ENCODE peak calls at places on chromosomes 12 and 14, in four cellular contexts. B is heart right ventricle, Z is uterus, Y is sciatic nerve. C is an unnamed sample.

GRCh38 chr12:65665817-65666216 is 158.5 kb upstream of the HMGA2 start:
- DNase-seq in Y (no peak), Z (no peak), B (no peak), C (no peak)

GRCh38 chr12:29762637-29763300 is 21.0 kb downstream of the TMTC1 start:
- DNase-seq in B (peak), Z (no peak), Y (no peak), C (no peak)

GRCh38 chr12:6607751-6608591 is 792 bp upstream of the CHD4 start:
- DNase-seq in Z (peak), Y (no peak), B (no peak), C (no peak)

GRCh38 chr12:5778823-5779222 is 166.2 kb downstream of the ANO2 start:
- DNase-seq in B (no peak), Z (no peak), Y (no peak), C (no peak)

GRCh38 chr12:119258149-119258548 is 76.4 kb upstream of the CCDC60 start:
- DNase-seq in B (no peak), Y (no peak), Z (no peak), C (no peak)

GRCh38 chr12:1350055-1350933 is 244.1 kb downstream of the FBXL14 start:
- DNase-seq in Z (no peak), Y (no peak), B (no peak), C (no peak)

GRCh38 chr12:67919406-67919805 is 69.8 kb upstream of the IFNG-AS1 start:
- DNase-seq in B (no peak), Y (no peak), Z (no peak), C (no peak)

GRCh38 chr14:52003324-52003723 is 14.0 kb downstream of the RTRAF start:
- DNase-seq in Y (no peak), B (no peak), Z (no peak), C (no peak)

GRCh38 chr14:65250162-65250495 is 147.8 kb upstream of the MAX start:
- DNase-seq in Z (no peak), B (no peak), Y (no peak), C (no peak)

GRCh38 chr14:100531152-100531551 is 56.1 kb downstream of the BEGAIN start:
- DNase-seq in B (no peak), Y (no peak), Z (no peak), C (no peak)

GRCh38 chr14:76376001-76376404 is at the start of gene ESRRB:
- DNase-seq in Y (no peak), Z (no peak), B (no peak), C (peak)

GRCh38 chr14:52277552-52277951 is 10.1 kb downstream of the PTGDR start:
- DNase-seq in B (no peak), Z (no peak), Y (no peak), C (no peak)

GRCh38 chr14:34199585-34199984 is 248.7 kb upstream of the EGLN3 start:
- DNase-seq in Z (no peak), B (no peak), Y (no peak), C (no peak)

GRCh38 chr12:132489078-132489601 is 811 bp upstream of the FBRSL1 start:
- DNase-seq in Z (no peak), Y (peak), B (peak), C (peak)

GRCh38 chr14:36256131-36256801 is 64.2 kb downstream of the MBIP start:
- DNase-seq in B (no peak), Y (no peak), Z (no peak), C (no peak)

GRCh38 chr14:92619671-92620437 is 106.3 kb downstream of the RIN3 start:
- DNase-seq in Y (no peak), B (no peak), Z (no peak), C (no peak)

GRCh38 chr12:71441350-71441748 is 1.8 kb downstream of the LGR5 start:
- DNase-seq in B (no peak), Y (no peak), Z (no peak), C (no peak)

GRCh38 chr12:989751-990278 is 1.2 kb upstream of the ERC1 start:
- DNase-seq in Y (no peak), B (no peak), Z (peak), C (peak)

GRCh38 chr14:60656755-60657608 is 7.7 kb upstream of the SIX1 start:
- DNase-seq in B (peak), Z (no peak), Y (peak), C (peak)

GRCh38 chr12:105676694-105677093 is 346.2 kb downstream of the C12orf75 start:
- DNase-seq in Z (peak), Y (no peak), B (peak), C (no peak)

GRCh38 chr12:76375939-76376338 is 27.7 kb upstream of the BBS10 start:
- DNase-seq in B (no peak), Z (no peak), Y (no peak), C (no peak)

GRCh38 chr14:89041245-89041585 is 216.8 kb downstream of the TTC8 start:
- DNase-seq in Z (no peak), Y (no peak), B (peak), C (no peak)

GRCh38 chr12:124523071-124523470 is 44.3 kb downstream of the NCOR2 start:
- DNase-seq in Z (no peak), B (no peak), Y (no peak), C (no peak)

GRCh38 chr12:128727461-128727860 is 96.3 kb downstream of the SLC15A4 start:
- DNase-seq in B (no peak), Z (no peak), Y (no peak), C (no peak)

GRCh38 chr12:120496353-120497340 is 734 bp downstream of the DYNLL1 start:
- DNase-seq in Z (peak), B (peak), Y (peak), C (peak)

GRCh38 chr12:116390656-116391335 is 113.3 kb upstream of the MED13L start:
- DNase-seq in Z (no peak), Y (no peak), B (no peak), C (no peak)

GRCh38 chr12:55705802-55706402 is 1.8 kb downstream of the ITGA7 start:
- DNase-seq in Z (no peak), Y (no peak), B (peak), C (no peak)

GRCh38 chr14:95620659-95621059 is 65.6 kb upstream of the TCL1B start:
- DNase-seq in B (no peak), Z (no peak), Y (no peak), C (no peak)

GRCh38 chr12:93608313-93608712 is 35.8 kb downstream of the SOCS2 start:
- DNase-seq in B (no peak), Y (no peak), Z (no peak), C (no peak)

GRCh38 chr12:91140660-91141045 is 29.4 kb upstream of the LUM start:
- DNase-seq in Y (no peak), Z (no peak), B (no peak), C (no peak)

C was measured in glutamatergic neuron.